ENCODE peak calls at places on chromosomes 7 and 10, in eight cellular contexts. One of them, this sample, is unnamed.

GRCh38 chr7:116407165-116407564 is 92.4 kb upstream of the CAV2 start:
- DNase-seq in NCI-H1930: no peak
- DNase-seq in mucosa of gallbladder: no peak
- DNase-seq in stimulated activated CD4-positive, alpha-beta T cell treated with anti-CD3 and anti-CD28 coated beads, Interleukin-2, amount 100 ng/mL, for 48 hours: no peak
- DNase-seq in MCF 10A: no peak
- DNase-seq in amniotic stem cell: no peak
- DNase-seq in T-cell: no peak
- DNase-seq in endothelial cell of umbilical vein: no peak
- DNase-seq in this sample: no peak

GRCh38 chr7:63925626-63926460 is 72.8 kb upstream of the ZNF722 start:
- DNase-seq in NCI-H1930: peak
- DNase-seq in mucosa of gallbladder: peak
- DNase-seq in stimulated activated CD4-positive, alpha-beta T cell treated with anti-CD3 and anti-CD28 coated beads, Interleukin-2, amount 100 ng/mL, for 48 hours: peak
- DNase-seq in MCF 10A: no peak
- DNase-seq in amniotic stem cell: no peak
- DNase-seq in T-cell: peak
- DNase-seq in endothelial cell of umbilical vein: no peak
- DNase-seq in this sample: no peak

GRCh38 chr10:95475827-95476481 is 85.2 kb downstream of the SORBS1 start:
- DNase-seq in NCI-H1930: no peak
- DNase-seq in mucosa of gallbladder: peak
- DNase-seq in stimulated activated CD4-positive, alpha-beta T cell treated with anti-CD3 and anti-CD28 coated beads, Interleukin-2, amount 100 ng/mL, for 48 hours: no peak
- DNase-seq in MCF 10A: no peak
- DNase-seq in amniotic stem cell: no peak
- DNase-seq in T-cell: no peak
- DNase-seq in endothelial cell of umbilical vein: no peak
- DNase-seq in this sample: no peak

GRCh38 chr7:73701357-73701995 is 18.0 kb downstream of the STX1A start:
- DNase-seq in NCI-H1930: no peak
- DNase-seq in mucosa of gallbladder: peak
- DNase-seq in stimulated activated CD4-positive, alpha-beta T cell treated with anti-CD3 and anti-CD28 coated beads, Interleukin-2, amount 100 ng/mL, for 48 hours: no peak
- DNase-seq in MCF 10A: peak
- DNase-seq in amniotic stem cell: no peak
- DNase-seq in T-cell: no peak
- DNase-seq in endothelial cell of umbilical vein: peak
- DNase-seq in this sample: peak

GRCh38 chr10:87503892-87504291 is 801 bp upstream of the MINPP1 start:
- DNase-seq in NCI-H1930: no peak
- DNase-seq in mucosa of gallbladder: no peak
- DNase-seq in stimulated activated CD4-positive, alpha-beta T cell treated with anti-CD3 and anti-CD28 coated beads, Interleukin-2, amount 100 ng/mL, for 48 hours: no peak
- DNase-seq in MCF 10A: no peak
- DNase-seq in amniotic stem cell: no peak
- DNase-seq in T-cell: no peak
- DNase-seq in endothelial cell of umbilical vein: peak
- DNase-seq in this sample: no peak

GRCh38 chr10:17216217-17216900 is 11.7 kb upstream of the VIM start:
- DNase-seq in NCI-H1930: no peak
- DNase-seq in mucosa of gallbladder: no peak
- DNase-seq in stimulated activated CD4-positive, alpha-beta T cell treated with anti-CD3 and anti-CD28 coated beads, Interleukin-2, amount 100 ng/mL, for 48 hours: no peak
- DNase-seq in MCF 10A: peak
- DNase-seq in amniotic stem cell: peak
- DNase-seq in T-cell: no peak
- DNase-seq in endothelial cell of umbilical vein: peak
- DNase-seq in this sample: peak

GRCh38 chr7:5456420-5456819 is 32.8 kb upstream of the TNRC18 start:
- DNase-seq in NCI-H1930: no peak
- DNase-seq in mucosa of gallbladder: no peak
- DNase-seq in stimulated activated CD4-positive, alpha-beta T cell treated with anti-CD3 and anti-CD28 coated beads, Interleukin-2, amount 100 ng/mL, for 48 hours: no peak
- DNase-seq in MCF 10A: no peak
- DNase-seq in amniotic stem cell: no peak
- DNase-seq in T-cell: no peak
- DNase-seq in endothelial cell of umbilical vein: no peak
- DNase-seq in this sample: no peak

GRCh38 chr10:128633864-128634541 is 507.8 kb upstream of the MKI67 start:
- DNase-seq in NCI-H1930: no peak
- DNase-seq in mucosa of gallbladder: no peak
- DNase-seq in stimulated activated CD4-positive, alpha-beta T cell treated with anti-CD3 and anti-CD28 coated beads, Interleukin-2, amount 100 ng/mL, for 48 hours: no peak
- DNase-seq in MCF 10A: no peak
- DNase-seq in amniotic stem cell: no peak
- DNase-seq in T-cell: no peak
- DNase-seq in endothelial cell of umbilical vein: no peak
- DNase-seq in this sample: no peak

GRCh38 chr7:13117103-13117502 is 429.7 kb downstream of the ARL4A start:
- DNase-seq in NCI-H1930: no peak
- DNase-seq in mucosa of gallbladder: no peak
- DNase-seq in stimulated activated CD4-positive, alpha-beta T cell treated with anti-CD3 and anti-CD28 coated beads, Interleukin-2, amount 100 ng/mL, for 48 hours: no peak
- DNase-seq in MCF 10A: peak
- DNase-seq in amniotic stem cell: no peak
- DNase-seq in T-cell: no peak
- DNase-seq in endothelial cell of umbilical vein: peak
- DNase-seq in this sample: peak

GRCh38 chr10:92913973-92914372 is 65.7 kb downstream of the EXOC6 start:
- DNase-seq in NCI-H1930: no peak
- DNase-seq in mucosa of gallbladder: no peak
- DNase-seq in stimulated activated CD4-positive, alpha-beta T cell treated with anti-CD3 and anti-CD28 coated beads, Interleukin-2, amount 100 ng/mL, for 48 hours: no peak
- DNase-seq in MCF 10A: no peak
- DNase-seq in amniotic stem cell: no peak
- DNase-seq in T-cell: no peak
- DNase-seq in endothelial cell of umbilical vein: no peak
- DNase-seq in this sample: no peak

GRCh38 chr7:123241809-123242208 is 42.0 kb upstream of the SLC13A1 start:
- DNase-seq in NCI-H1930: no peak
- DNase-seq in mucosa of gallbladder: no peak
- DNase-seq in stimulated activated CD4-positive, alpha-beta T cell treated with anti-CD3 and anti-CD28 coated beads, Interleukin-2, amount 100 ng/mL, for 48 hours: no peak
- DNase-seq in MCF 10A: no peak
- DNase-seq in amniotic stem cell: no peak
- DNase-seq in T-cell: no peak
- DNase-seq in endothelial cell of umbilical vein: no peak
- DNase-seq in this sample: no peak

GRCh38 chr10:109106604-109107003 is 816.7 kb downstream of the XPNPEP1 start:
- DNase-seq in NCI-H1930: no peak
- DNase-seq in mucosa of gallbladder: no peak
- DNase-seq in stimulated activated CD4-positive, alpha-beta T cell treated with anti-CD3 and anti-CD28 coated beads, Interleukin-2, amount 100 ng/mL, for 48 hours: no peak
- DNase-seq in MCF 10A: no peak
- DNase-seq in amniotic stem cell: no peak
- DNase-seq in T-cell: no peak
- DNase-seq in endothelial cell of umbilical vein: no peak
- DNase-seq in this sample: no peak

GRCh38 chr7:617614-618538 is 98.2 kb upstream of the PDGFA start:
- DNase-seq in NCI-H1930: no peak
- DNase-seq in mucosa of gallbladder: no peak
- DNase-seq in stimulated activated CD4-positive, alpha-beta T cell treated with anti-CD3 and anti-CD28 coated beads, Interleukin-2, amount 100 ng/mL, for 48 hours: no peak
- DNase-seq in MCF 10A: no peak
- DNase-seq in amniotic stem cell: no peak
- DNase-seq in T-cell: no peak
- DNase-seq in endothelial cell of umbilical vein: no peak
- DNase-seq in this sample: no peak

GRCh38 chr10:34730726-34731125 is 84.4 kb downstream of the PARD3 start:
- DNase-seq in NCI-H1930: no peak
- DNase-seq in mucosa of gallbladder: no peak
- DNase-seq in stimulated activated CD4-positive, alpha-beta T cell treated with anti-CD3 and anti-CD28 coated beads, Interleukin-2, amount 100 ng/mL, for 48 hours: no peak
- DNase-seq in MCF 10A: no peak
- DNase-seq in amniotic stem cell: no peak
- DNase-seq in T-cell: no peak
- DNase-seq in endothelial cell of umbilical vein: no peak
- DNase-seq in this sample: no peak

This sample was measured in dermis microvascular lymphatic vessel endothelial cell.